ENCODE peak calls at places on chromosomes 6 and 20, in six cellular contexts. O is lung; D is IMR-90; H is breast epithelium; E is MM.1S; B is CD8-positive, alpha-beta T cell. X is an unnamed sample.

GRCh38 chr6:33806795-33807194 is 3.0 kb upstream of the MLN start:
- DNase-seq in O (no peak), D (no peak), H (no peak), E (no peak), B (no peak), X (no peak)

GRCh38 chr6:42028234-42029061 is 21.9 kb upstream of the TAF8 start:
- DNase-seq in O (peak; percentile 41), D (peak; percentile 86), H (no peak), E (no peak), B (no peak), X (no peak)

GRCh38 chr20:58636396-58636982 is 14.6 kb upstream of the STX16 start:
- DNase-seq in O (no peak), D (no peak), H (no peak), E (no peak), B (no peak), X (no peak)

GRCh38 chr6:147244832-147245231 is 40.6 kb downstream of the STXBP5 start:
- DNase-seq in O (no peak), D (no peak), H (no peak), E (no peak), B (no peak), X (no peak)

GRCh38 chr20:4081396-4081795 is 66.0 kb upstream of the RNF24 start:
- DNase-seq in O (no peak), D (no peak), H (no peak), E (no peak), B (no peak), X (no peak)

GRCh38 chr20:56752274-56752673 is 123.2 kb downstream of the TFAP2C start:
- DNase-seq in O (no peak), D (no peak), H (peak; percentile 40), E (no peak), B (no peak), X (no peak)

GRCh38 chr6:87373377-87373776 is 28.8 kb downstream of the C6orf163 start:
- DNase-seq in O (no peak), D (no peak), H (no peak), E (no peak), B (no peak), X (no peak)

GRCh38 chr6:147156799-147157382 is 47.3 kb upstream of the STXBP5 start:
- DNase-seq in O (no peak), D (peak; percentile 52), H (no peak), E (no peak), B (no peak), X (no peak)

GRCh38 chr6:149190228-149190831 is 127.2 kb upstream of the TAB2 start:
- DNase-seq in O (peak; percentile 44), D (peak; percentile 13), H (no peak), E (peak; percentile 70), B (peak; percentile 35), X (no peak)

GRCh38 chr6:16758163-16758975 is 2.9 kb downstream of the ATXN1 start:
- DNase-seq in O (no peak), D (no peak), H (no peak), E (no peak), B (no peak), X (no peak)

GRCh38 chr6:132017921-132018320 is 66.7 kb upstream of the CCN2 start:
- DNase-seq in O (no peak), D (no peak), H (no peak), E (no peak), B (no peak), X (no peak)

GRCh38 chr20:8428988-8429387 is 296.9 kb downstream of the PLCB1 start:
- DNase-seq in O (no peak), D (no peak), H (no peak), E (no peak), B (peak; percentile 19), X (no peak)

GRCh38 chr20:40090236-40090635 is 598.8 kb downstream of the MAFB start:
- DNase-seq in O (no peak), D (no peak), H (no peak), E (no peak), B (no peak), X (no peak)

GRCh38 chr20:19889011-19889953 is 127.9 kb upstream of the NAA20 start:
- DNase-seq in O (no peak), D (peak; percentile 76), H (peak; percentile 64), E (no peak), B (no peak), X (no peak)

GRCh38 chr6:35480176-35480575 is 12.0 kb downstream of the RPL10A start:
- DNase-seq in O (no peak), D (no peak), H (no peak), E (no peak), B (no peak), X (no peak)

GRCh38 chr6:40139447-40139846 is 205.2 kb upstream of the MOCS1 start:
- DNase-seq in O (no peak), D (no peak), H (no peak), E (no peak), B (no peak), X (no peak)

GRCh38 chr6:68082086-68082485 is 553.0 kb upstream of the ADGRB3 start:
- DNase-seq in O (no peak), D (no peak), H (no peak), E (no peak), B (no peak), X (no peak)

GRCh38 chr6:170024940-170025339 is 265.9 kb downstream of the DLL1 start:
- DNase-seq in O (no peak), D (peak; percentile 58), H (peak; percentile 53), E (no peak), B (no peak), X (no peak)

GRCh38 chr6:1958257-1958656 is 287.1 kb downstream of the GMDS start:
- DNase-seq in O (no peak), D (no peak), H (no peak), E (no peak), B (no peak), X (no peak)
- H3K27ac ChIP-seq in O (no peak overlapping the region), D (no peak overlapping the region), H (no peak overlapping the region), E (no peak overlapping the region), B (no peak overlapping the region), X (no peak overlapping the region)

DNA sequence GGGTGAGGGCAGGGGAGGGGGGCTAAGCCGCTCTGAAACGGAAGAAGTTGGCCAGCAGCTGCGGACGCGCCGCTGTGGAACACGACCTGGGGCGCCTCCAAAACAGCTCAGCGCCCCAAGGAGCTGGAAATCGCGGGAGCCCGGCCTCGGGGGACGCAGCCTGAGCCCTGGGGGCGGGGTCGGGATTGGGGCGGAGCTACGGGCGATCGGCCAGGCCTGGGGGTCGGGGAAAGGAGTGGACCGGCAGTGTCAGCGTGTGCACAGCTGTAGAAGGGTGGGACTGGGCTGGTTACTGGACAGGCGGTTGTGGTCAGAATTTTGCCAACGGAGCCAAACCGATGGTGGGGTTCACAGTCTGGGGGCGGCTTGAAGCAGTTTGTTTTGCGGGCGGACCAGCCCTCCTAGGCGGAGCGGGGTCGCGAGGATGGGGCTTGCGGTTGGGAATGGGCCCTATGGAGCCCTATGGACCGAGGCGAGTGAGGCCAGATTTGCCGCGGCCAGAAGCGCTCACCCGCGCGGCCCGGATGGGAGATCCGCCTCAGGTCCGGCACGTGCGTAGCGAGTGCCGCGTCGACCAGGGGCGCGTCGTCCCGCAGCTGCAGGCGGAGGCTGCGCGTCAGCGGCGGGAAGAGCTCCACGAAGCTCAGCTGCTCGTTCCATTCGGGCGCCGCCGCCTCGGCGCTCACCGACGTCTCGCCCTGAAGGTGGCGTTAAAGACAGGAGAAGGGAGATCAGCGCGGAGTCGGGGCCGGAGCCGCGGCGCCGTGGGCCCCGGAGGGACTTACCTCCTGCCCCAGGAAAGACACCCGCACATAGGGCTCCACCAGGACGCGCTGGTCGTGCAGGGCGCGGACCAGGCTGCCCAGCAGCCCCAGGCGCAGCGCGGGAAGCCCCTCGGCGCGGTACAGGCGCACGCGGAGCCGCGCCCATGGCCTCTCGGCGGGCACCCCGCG is 14.3 kb upstream of the SPAG4 start:
- DNase-seq in O (peak; percentile 79), D (peak; percentile 72), H (peak; percentile 68), E (peak; percentile 74), B (peak; percentile 79), X (peak; percentile 37)
- H3K27ac ChIP-seq in O (no peak overlapping the region), D (no peak overlapping the region), H (no peak overlapping the region), E (no peak overlapping the region), B (no peak overlapping the region), X (no peak overlapping the region)

GRCh38 chr6:116512709-116513108 is 1.3 kb downstream of the CALHM5 start:
- DNase-seq in O (no peak), D (no peak), H (no peak), E (no peak), B (no peak), X (no peak)
- H3K27ac ChIP-seq in O (no peak overlapping the region), D (peak overlapping the region; percentile 25), H (peak overlapping the region; percentile 65), E (peak overlapping the region; percentile 88), B (no peak overlapping the region), X (no peak overlapping the region)

DNA sequence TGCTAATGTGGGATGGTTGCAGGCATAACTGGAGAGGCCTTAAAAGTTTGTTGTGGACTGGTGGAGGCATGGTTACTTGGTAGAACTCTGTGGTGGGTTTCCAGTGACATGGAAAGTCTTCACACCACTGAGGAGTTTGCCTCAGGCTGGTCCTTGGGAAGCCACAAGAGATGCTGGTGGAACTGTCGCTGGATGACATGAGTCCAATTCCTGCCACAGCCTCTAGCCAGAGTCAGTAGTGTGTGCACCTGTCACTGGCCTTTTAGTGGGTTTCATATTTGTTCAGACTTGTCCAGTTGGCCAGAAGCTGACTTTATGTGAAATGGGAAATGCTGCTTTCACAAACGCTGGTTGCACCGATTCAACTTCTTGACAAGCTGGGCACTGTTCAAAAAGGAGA is 13.7 kb upstream of the SRSF12 start:
- DNase-seq in O (peak; percentile 4), D (no peak), H (no peak), E (no peak), B (no peak), X (no peak)
- H3K27ac ChIP-seq in O (no peak overlapping the region), D (no peak overlapping the region), H (no peak overlapping the region), E (no peak overlapping the region), B (no peak overlapping the region), X (no peak overlapping the region)

GRCh38 chr6:55958790-55959189 is 83.4 kb upstream of the BMP5 start:
- DNase-seq in O (no peak), D (no peak), H (no peak), E (no peak), B (no peak), X (no peak)
- H3K27ac ChIP-seq in O (no peak overlapping the region), D (no peak overlapping the region), H (no peak overlapping the region), E (no peak overlapping the region), B (no peak overlapping the region), X (no peak overlapping the region)